ENCODE peak calls at places on chromosomes 4 and X, in ten cellular contexts. V, L, U, C, K, T, H, A, S and J are unnamed samples.

GRCh38 chrX:48896611-48897011 is 957 bp downstream of the TIMM17B start:
- DNase-seq in V (no peak), L (no peak), U (no peak), C (no peak), K (no peak), T (no peak), H (no peak), A (peak), S (no peak), J (no peak)

GRCh38 chrX:142680038-142680437 is 345.7 kb upstream of the SPANXN4 start:
- DNase-seq in V (no peak), L (no peak), U (no peak), C (no peak), K (no peak), T (no peak), H (no peak), A (no peak), S (no peak), J (no peak)

GRCh38 chrX:9135901-9136510 is 102.1 kb upstream of the FAM9B start:
- DNase-seq in V (no peak), L (no peak), U (no peak), C (no peak), K (peak), T (peak), H (no peak), A (peak), S (no peak), J (no peak)

GRCh38 chr4:54587516-54587915 is 70.2 kb upstream of the KIT start:
- DNase-seq in V (no peak), L (no peak), U (no peak), C (no peak), K (no peak), T (no peak), H (no peak), A (no peak), S (no peak), J (no peak)

GRCh38 chr4:26859762-26860156 is 882 bp upstream of the STIM2 start:
- DNase-seq in V (no peak), L (no peak), U (no peak), C (no peak), K (no peak), T (peak), H (no peak), A (no peak), S (no peak), J (no peak)

GRCh38 chr4:48041535-48042137 is 25.1 kb downstream of the NIPAL1 start:
- DNase-seq in V (no peak), L (no peak), U (no peak), C (no peak), K (no peak), T (no peak), H (no peak), A (no peak), S (no peak), J (no peak)

GRCh38 chr4:79852305-79852730 is 220.7 kb downstream of the ANTXR2 start:
- DNase-seq in V (no peak), L (no peak), U (peak), C (no peak), K (peak), T (no peak), H (no peak), A (peak), S (no peak), J (no peak)

GRCh38 chr4:104344342-104344980 is 150.2 kb downstream of the CXXC4 start:
- DNase-seq in V (no peak), L (no peak), U (no peak), C (no peak), K (no peak), T (no peak), H (no peak), A (no peak), S (no peak), J (no peak)

GRCh38 chr4:48546336-48546735 is 56.3 kb downstream of the ZAR1 start:
- DNase-seq in V (peak), L (no peak), U (no peak), C (no peak), K (peak), T (peak), H (no peak), A (peak), S (no peak), J (peak)

GRCh38 chr4:152989554-152989970 is 53.4 kb downstream of the FHDC1 start:
- DNase-seq in V (no peak), L (no peak), U (no peak), C (no peak), K (no peak), T (no peak), H (no peak), A (no peak), S (no peak), J (no peak)

GRCh38 chr4:53929955-53930798 is 134.2 kb downstream of the CHIC2 start:
- DNase-seq in V (peak), L (peak), U (peak), C (peak), K (peak), T (peak), H (peak), A (peak), S (peak), J (peak)

GRCh38 chr4:176833416-176833815 is 40.7 kb upstream of the VEGFC start:
- DNase-seq in V (no peak), L (no peak), U (no peak), C (no peak), K (no peak), T (no peak), H (no peak), A (no peak), S (no peak), J (no peak)

GRCh38 chrX:148310402-148311200 is 189.8 kb upstream of the AFF2 start:
- DNase-seq in V (no peak), L (peak), U (no peak), C (no peak), K (no peak), T (no peak), H (no peak), A (no peak), S (no peak), J (no peak)

GRCh38 chr4:141933978-141934377 is 297.6 kb downstream of the IL15 start:
- DNase-seq in V (no peak), L (no peak), U (no peak), C (no peak), K (no peak), T (peak), H (no peak), A (peak), S (no peak), J (no peak)

GRCh38 chr4:1604706-1605205 is 79.4 kb downstream of the FAM53A start:
- DNase-seq in V (no peak), L (peak), U (peak), C (no peak), K (no peak), T (no peak), H (no peak), A (no peak), S (no peak), J (no peak)

GRCh38 chrX:41922694-41923171 is 621 bp downstream of the CASK start:
- DNase-seq in V (no peak), L (peak), U (peak), C (no peak), K (no peak), T (no peak), H (peak), A (peak), S (no peak), J (no peak)

GRCh38 chrX:45824471-45824870 is 623.8 kb upstream of the DIPK2B start:
- DNase-seq in V (no peak), L (no peak), U (no peak), C (no peak), K (peak), T (peak), H (peak), A (peak), S (peak), J (peak)

GRCh38 chr4:174036563-174036962 is 246.9 kb downstream of the FBXO8 start:
- DNase-seq in V (no peak), L (no peak), U (peak), C (no peak), K (no peak), T (no peak), H (no peak), A (no peak), S (no peak), J (no peak)

GRCh38 chr4:61938250-61938846 is 738.2 kb downstream of the ADGRL3 start:
- DNase-seq in V (no peak), L (no peak), U (no peak), C (no peak), K (no peak), T (no peak), H (no peak), A (no peak), S (peak), J (no peak)

GRCh38 chr4:21192367-21192766 is 492.1 kb downstream of the PACRGL start:
- DNase-seq in V (no peak), L (no peak), U (no peak), C (no peak), K (no peak), T (no peak), H (no peak), A (no peak), S (no peak), J (no peak)

GRCh38 chr4:147361726-147362125 is 119.2 kb upstream of the EDNRA start:
- DNase-seq in V (peak), L (no peak), U (no peak), C (no peak), K (peak), T (peak), H (peak), A (peak), S (no peak), J (peak)

GRCh38 chrX:51496501-51497291 is at the start of gene NUDT11:
- DNase-seq in V (peak), L (peak), U (peak), C (peak), K (peak), T (peak), H (peak), A (peak), S (peak), J (peak)

GRCh38 chr4:18034099-18034498 is 12.5 kb upstream of the LCORL start:
- DNase-seq in V (no peak), L (no peak), U (no peak), C (no peak), K (no peak), T (no peak), H (no peak), A (no peak), S (no peak), J (no peak)

GRCh38 chr4:3322059-3322550 is 29.3 kb downstream of the RGS12 start:
- DNase-seq in V (no peak), L (no peak), U (no peak), C (no peak), K (peak), T (no peak), H (peak), A (peak), S (peak), J (no peak)

GRCh38 chr4:1851160-1851559 is 4.8 kb downstream of the LETM1 start:
- DNase-seq in V (no peak), L (no peak), U (no peak), C (no peak), K (no peak), T (no peak), H (no peak), A (no peak), S (no peak), J (no peak)

GRCh38 chr4:168484626-168485025 is 4.3 kb upstream of the DDX60L start:
- DNase-seq in V (no peak), L (no peak), U (no peak), C (no peak), K (peak), T (peak), H (no peak), A (peak), S (no peak), J (peak)

GRCh38 chr4:145829629-145830395 is 108.8 kb downstream of the ZNF827 start:
- DNase-seq in V (no peak), L (no peak), U (no peak), C (no peak), K (no peak), T (no peak), H (no peak), A (peak), S (no peak), J (no peak)

GRCh38 chr4:158051401-158052235 is 121.2 kb downstream of the GASK1B start:
- DNase-seq in V (peak), L (no peak), U (no peak), C (no peak), K (peak), T (no peak), H (no peak), A (peak), S (no peak), J (peak)

GRCh38 chrX:46268429-46268828 is 276.8 kb downstream of the ZNF674 start:
- DNase-seq in V (no peak), L (no peak), U (no peak), C (no peak), K (no peak), T (peak), H (no peak), A (peak), S (no peak), J (peak)

GRCh38 chr4:139229534-139230039 is 50.4 kb downstream of the MGARP start:
- DNase-seq in V (peak), L (no peak), U (no peak), C (no peak), K (peak), T (peak), H (no peak), A (peak), S (no peak), J (peak)

GRCh38 chrX:49915352-49916222 is 6.8 kb upstream of the CLCN5 start:
- DNase-seq in V (peak), L (peak), U (no peak), C (peak), K (peak), T (peak), H (no peak), A (peak), S (no peak), J (peak)

GRCh38 chrX:40068048-40068447 is 29.7 kb downstream of the BCOR start:
- DNase-seq in V (no peak), L (peak), U (no peak), C (no peak), K (no peak), T (peak), H (no peak), A (peak), S (no peak), J (peak)

GRCh38 chr4:56908206-56909082 is 744 bp downstream of the REST start:
- DNase-seq in V (peak), L (peak), U (peak), C (peak), K (peak), T (peak), H (peak), A (peak), S (no peak), J (peak)

GRCh38 chr4:80134936-80135701 is 62.1 kb upstream of the ANTXR2 start:
- DNase-seq in V (no peak), L (no peak), U (no peak), C (no peak), K (peak), T (peak), H (no peak), A (no peak), S (peak), J (no peak)

GRCh38 chrX:108584617-108585211 is 145.1 kb downstream of the COL4A5 start:
- DNase-seq in V (no peak), L (no peak), U (no peak), C (no peak), K (no peak), T (peak), H (no peak), A (peak), S (no peak), J (peak)

GRCh38 chr4:102104278-102104677 is 241.0 kb downstream of the SLC39A8 start:
- DNase-seq in V (no peak), L (no peak), U (no peak), C (no peak), K (peak), T (no peak), H (no peak), A (no peak), S (no peak), J (no peak)

GRCh38 chr4:88674565-88674964 is 23.1 kb downstream of the NAP1L5 start:
- DNase-seq in V (no peak), L (no peak), U (no peak), C (no peak), K (peak), T (peak), H (no peak), A (peak), S (no peak), J (peak)

GRCh38 chr4:48960988-48961635 is 25.0 kb upstream of the CWH43 start:
- DNase-seq in V (no peak), L (no peak), U (no peak), C (no peak), K (no peak), T (peak), H (no peak), A (no peak), S (no peak), J (no peak)

GRCh38 chr4:6546681-6547447 is 28.1 kb upstream of the MAN2B2 start:
- DNase-seq in V (no peak), L (peak), U (no peak), C (peak), K (peak), T (peak), H (no peak), A (peak), S (peak), J (peak)

GRCh38 chr4:6549445-6549844 is 25.5 kb upstream of the MAN2B2 start:
- DNase-seq in V (no peak), L (no peak), U (no peak), C (no peak), K (no peak), T (no peak), H (no peak), A (no peak), S (no peak), J (no peak)

GRCh38 chr4:6548882-6549230 is 26.1 kb upstream of the MAN2B2 start:
- DNase-seq in V (no peak), L (no peak), U (no peak), C (no peak), K (no peak), T (no peak), H (no peak), A (no peak), S (no peak), J (no peak)

GRCh38 chr4:6549890-6550620 is 24.9 kb upstream of the MAN2B2 start:
- DNase-seq in V (no peak), L (no peak), U (peak), C (no peak), K (no peak), T (no peak), H (no peak), A (no peak), S (no peak), J (no peak)

DNA sequence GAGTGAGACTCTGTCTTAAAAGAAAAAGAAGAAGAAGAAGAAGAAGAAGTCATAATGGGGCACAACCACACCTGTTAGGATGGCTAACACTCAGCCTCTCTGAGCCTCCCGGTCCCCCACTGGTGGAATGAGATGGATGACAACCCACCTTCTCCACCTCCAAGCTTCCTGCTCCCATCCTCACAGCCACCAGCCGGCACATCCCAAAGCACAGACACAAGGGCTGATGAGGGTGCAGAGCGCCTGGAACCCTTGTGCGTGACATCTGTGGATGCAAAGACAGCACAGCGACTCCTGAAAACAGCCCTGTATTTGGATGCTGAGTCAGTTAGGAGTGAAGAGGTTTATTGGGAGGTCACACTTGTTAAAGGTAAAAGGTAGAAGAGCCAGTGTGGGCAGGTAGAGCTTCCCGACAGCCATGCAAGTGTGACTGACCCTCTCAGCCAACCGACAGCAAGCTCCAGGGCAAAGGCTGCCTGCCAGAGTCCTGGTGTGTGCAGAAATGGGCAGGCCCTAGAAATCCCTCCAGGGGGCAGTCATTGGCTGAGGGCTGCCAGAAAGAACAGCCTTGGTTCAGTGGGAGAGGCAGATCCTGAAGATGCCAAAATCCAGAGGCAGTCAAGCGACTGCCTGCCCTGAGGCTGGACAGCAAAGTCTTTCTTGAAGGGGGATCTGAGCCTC is 26.6 kb upstream of the MAN2B2 start:
- DNase-seq in V (no peak), L (no peak), U (no peak), C (no peak), K (peak), T (peak), H (no peak), A (peak), S (peak), J (peak)
- TF ChIP-seq CTCF in V (no peak), L (no peak), U (no peak), C (no peak), K (peak), T (peak), H (no peak), A (peak), S (peak), J (peak)

GRCh38 chrX:120235284-120235683 is 15.3 kb upstream of the ZBTB33 start:
- DNase-seq in V (no peak), L (no peak), U (no peak), C (no peak), K (no peak), T (no peak), H (no peak), A (no peak), S (no peak), J (no peak)
- TF ChIP-seq CTCF in V (no peak), L (no peak), U (no peak), C (no peak), K (no peak), T (no peak), H (no peak), A (no peak), S (no peak), J (no peak)

DNA sequence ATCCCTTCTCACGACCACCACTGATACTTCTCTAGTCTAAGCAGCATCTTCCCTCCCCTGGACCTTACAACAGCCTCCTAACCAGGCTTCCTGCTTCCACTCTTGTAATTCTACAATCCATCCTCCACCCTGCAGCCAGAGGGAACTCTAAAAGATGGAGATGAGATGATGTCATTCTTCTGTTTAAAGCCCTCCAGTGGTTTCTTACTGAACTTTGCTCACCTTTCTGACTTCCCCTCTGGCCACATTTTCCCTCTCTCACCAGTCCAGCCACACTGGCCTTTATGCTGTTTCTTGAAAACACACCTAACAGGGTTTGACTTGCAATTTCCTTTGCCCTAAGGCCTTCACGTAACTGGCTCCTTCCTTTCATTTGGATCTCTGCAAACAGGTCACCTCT is 191.4 kb upstream of the NHS start:
- DNase-seq in V (no peak), L (no peak), U (no peak), C (no peak), K (no peak), T (no peak), H (no peak), A (no peak), S (no peak), J (no peak)
- TF ChIP-seq CTCF in V (no peak), L (no peak), U (no peak), C (no peak), K (no peak), T (no peak), H (no peak), A (no peak), S (no peak), J (no peak)

GRCh38 chrX:4787971-4788370 is 1074.5 kb upstream of the PRKX start:
- DNase-seq in V (no peak), L (no peak), U (no peak), C (no peak), K (no peak), T (peak), H (no peak), A (no peak), S (no peak), J (no peak)
- TF ChIP-seq CTCF in V (no peak), L (no peak), U (no peak), C (no peak), K (no peak), T (no peak), H (no peak), A (no peak), S (no peak), J (no peak)

DNA sequence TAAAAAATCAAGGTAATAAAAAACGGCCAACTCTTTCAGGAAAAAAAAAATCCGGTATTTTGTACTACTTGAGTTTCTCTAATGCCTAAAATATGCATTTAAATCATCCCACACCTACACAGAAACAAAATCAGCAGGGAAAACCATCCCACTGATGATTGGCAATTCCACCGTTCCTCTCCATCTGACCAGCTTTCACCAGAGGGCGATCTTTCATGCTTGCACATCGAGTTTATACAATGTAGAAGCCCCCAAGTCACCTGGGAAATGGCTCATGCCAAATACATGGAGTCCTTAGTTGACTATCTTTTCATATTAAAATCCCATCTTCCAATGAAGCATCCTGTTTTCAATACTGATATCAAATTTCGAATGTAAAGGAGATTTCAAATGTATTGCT is 69.2 kb downstream of the PTCHD1 start:
- DNase-seq in V (no peak), L (no peak), U (no peak), C (no peak), K (no peak), T (no peak), H (no peak), A (peak), S (no peak), J (no peak)
- TF ChIP-seq CTCF in V (no peak), L (no peak), U (no peak), C (no peak), K (peak), T (peak), H (no peak), A (peak), S (no peak), J (no peak)

GRCh38 chrX:120250522-120251271 is at the start of gene ZBTB33:
- DNase-seq in V (peak), L (peak), U (peak), C (peak), K (peak), T (peak), H (peak), A (peak), S (peak), J (peak)
- TF ChIP-seq CTCF in V (peak), L (peak), U (peak), C (peak), K (peak), T (peak), H (peak), A (peak), S (peak), J (peak)